ENCODE peak calls at places on chromosomes 4 and X, in six cellular contexts. C is cardiac fibroblast, S is SK-N-SH, T is epithelial cell of esophagus, B is AG04449, A is fibroblast of lung. W is an unnamed sample.

GRCh38 chr4:110096406-110096805 is 102.0 kb downstream of the ELOVL6 start:
- DNase-seq in C (no peak), S (no peak), T (no peak), B (no peak), A (peak), W (no peak)

GRCh38 chrX:42497356-42497755 is 280.6 kb downstream of the PPP1R2C start:
- DNase-seq in C (no peak), S (no peak), T (no peak), B (no peak), A (no peak), W (no peak)

GRCh38 chr4:113561758-113562157 is 199.8 kb downstream of the CAMK2D start:
- DNase-seq in C (no peak), S (no peak), T (no peak), B (no peak), A (no peak), W (no peak)

GRCh38 chrX:130120746-130121504 is 10.6 kb upstream of the ELF4 start:
- DNase-seq in C (peak), S (peak), T (peak), B (no peak), A (peak), W (no peak)

GRCh38 chrX:110287605-110288004 is 30.3 kb downstream of the AMMECR1 start:
- DNase-seq in C (peak), S (no peak), T (no peak), B (no peak), A (no peak), W (no peak)

GRCh38 chr4:4480685-4481393 is 61.0 kb downstream of the STX18 start:
- DNase-seq in C (peak), S (peak), T (no peak), B (no peak), A (peak), W (no peak)

GRCh38 chr4:164856396-164856795 is 20.6 kb upstream of the APELA start:
- DNase-seq in C (no peak), S (no peak), T (peak), B (no peak), A (peak), W (no peak)

GRCh38 chr4:40340034-40340433 is 4.9 kb downstream of the CHRNA9 start:
- DNase-seq in C (no peak), S (no peak), T (peak), B (no peak), A (peak), W (no peak)

GRCh38 chr4:24007740-24008348 is 118.0 kb upstream of the PPARGC1A start:
- DNase-seq in C (no peak), S (no peak), T (no peak), B (no peak), A (no peak), W (no peak)

GRCh38 chrX:22135994-22136684 is 104.0 kb downstream of the PHEX start:
- DNase-seq in C (peak), S (peak), T (peak), B (no peak), A (peak), W (no peak)

GRCh38 chrX:15471016-15471415 is 22.1 kb downstream of the PIR start:
- DNase-seq in C (peak), S (peak), T (peak), B (no peak), A (peak), W (peak)

DNA sequence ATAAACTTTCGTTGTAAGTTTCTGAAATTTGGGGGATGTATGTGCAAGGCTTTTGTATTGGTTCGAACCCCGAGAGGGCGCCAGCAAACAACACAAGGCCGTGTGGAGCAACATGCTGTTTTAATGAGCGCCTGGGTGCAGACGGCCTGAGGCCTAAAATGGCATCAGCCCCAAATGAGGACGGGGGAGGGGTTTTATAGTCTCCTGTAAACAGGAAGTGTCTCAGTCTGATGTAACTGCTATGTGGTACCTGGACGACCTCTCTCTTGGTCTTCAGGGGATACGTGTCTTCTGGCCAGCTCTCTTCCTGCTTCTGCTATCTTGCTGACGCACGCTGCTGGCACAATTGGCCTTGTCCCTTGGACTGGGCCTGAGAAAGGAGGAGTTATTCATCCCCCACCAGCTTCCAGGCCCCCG is 1348.0 kb downstream of the ADGRL3 start:
- DNase-seq in C (peak), S (no peak), T (no peak), B (no peak), A (no peak), W (no peak)
- TF ChIP-seq CTCF in C (no peak), S (no peak), T (no peak), B (no peak), A (no peak), W (no peak)

GRCh38 chr4:185256444-185256843 is 47.0 kb downstream of the SNX25 start:
- DNase-seq in C (peak), S (no peak), T (peak), B (no peak), A (peak), W (no peak)
- TF ChIP-seq CTCF in C (no peak), S (no peak), T (no peak), B (no peak), A (no peak), W (no peak)

DNA sequence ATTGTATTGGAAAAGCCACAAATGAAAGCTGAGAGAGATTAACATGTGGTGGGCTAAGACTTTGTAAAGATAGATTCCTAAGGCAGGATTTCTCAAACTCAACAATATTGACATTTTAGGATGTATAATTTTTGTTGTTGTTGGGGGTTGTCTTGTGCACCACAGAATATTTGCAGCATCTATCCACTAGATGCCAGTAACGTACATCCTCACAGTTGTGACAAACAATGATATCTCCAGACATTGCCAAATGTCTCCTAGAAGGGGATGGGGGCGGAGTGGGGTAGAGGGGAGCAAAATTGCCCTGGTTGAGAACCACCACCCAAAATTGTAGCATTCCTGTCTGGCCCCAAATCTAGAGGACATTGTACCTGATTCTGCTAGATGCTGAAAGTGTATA is 14.7 kb upstream of the CBR4 start:
- DNase-seq in C (peak), S (peak), T (peak), B (no peak), A (peak), W (no peak)
- TF ChIP-seq CTCF in C (peak), S (peak), T (peak), B (peak), A (peak), W (peak)

GRCh38 chr4:1258457-1258856 is 9.5 kb upstream of the CTBP1 start:
- DNase-seq in C (no peak), S (no peak), T (no peak), B (no peak), A (no peak), W (no peak)
- TF ChIP-seq CTCF in C (peak), S (no peak), T (no peak), B (no peak), A (no peak), W (no peak)

DNA sequence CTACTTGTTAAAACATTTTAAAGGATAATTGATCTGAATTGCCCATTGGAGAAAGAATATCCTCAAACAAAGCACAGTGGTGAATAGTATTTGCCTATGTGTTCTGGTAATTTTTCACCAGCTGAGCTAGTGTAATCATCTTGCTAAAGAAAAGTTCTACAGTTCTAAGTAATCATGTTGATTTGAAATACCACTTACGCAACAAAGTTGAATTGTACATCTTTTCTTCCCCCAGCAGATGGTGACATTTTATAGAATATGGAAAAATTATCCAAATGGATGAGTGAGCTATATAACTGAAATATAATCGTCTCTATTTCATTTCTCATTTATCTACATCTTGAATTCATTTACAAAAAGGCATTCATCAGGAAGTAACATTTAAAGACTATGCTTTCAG is 9.7 kb upstream of the ZNF674 start:
- DNase-seq in C (peak), S (no peak), T (peak), B (no peak), A (no peak), W (no peak)
- TF ChIP-seq CTCF in C (peak), S (peak), T (peak), B (no peak), A (no peak), W (peak)

GRCh38 chrX:50691820-50692219 is 122.2 kb downstream of the SHROOM4 start:
- DNase-seq in C (peak), S (peak), T (peak), B (no peak), A (peak), W (no peak)
- TF ChIP-seq CTCF in C (peak), S (peak), T (peak), B (peak), A (peak), W (peak)

GRCh38 chr4:89509708-89510269 is 202.2 kb upstream of the GPRIN3 start:
- DNase-seq in C (peak), S (no peak), T (peak), B (peak), A (peak), W (no peak)
- TF ChIP-seq CTCF in C (no peak), S (no peak), T (no peak), B (no peak), A (no peak), W (no peak)

DNA sequence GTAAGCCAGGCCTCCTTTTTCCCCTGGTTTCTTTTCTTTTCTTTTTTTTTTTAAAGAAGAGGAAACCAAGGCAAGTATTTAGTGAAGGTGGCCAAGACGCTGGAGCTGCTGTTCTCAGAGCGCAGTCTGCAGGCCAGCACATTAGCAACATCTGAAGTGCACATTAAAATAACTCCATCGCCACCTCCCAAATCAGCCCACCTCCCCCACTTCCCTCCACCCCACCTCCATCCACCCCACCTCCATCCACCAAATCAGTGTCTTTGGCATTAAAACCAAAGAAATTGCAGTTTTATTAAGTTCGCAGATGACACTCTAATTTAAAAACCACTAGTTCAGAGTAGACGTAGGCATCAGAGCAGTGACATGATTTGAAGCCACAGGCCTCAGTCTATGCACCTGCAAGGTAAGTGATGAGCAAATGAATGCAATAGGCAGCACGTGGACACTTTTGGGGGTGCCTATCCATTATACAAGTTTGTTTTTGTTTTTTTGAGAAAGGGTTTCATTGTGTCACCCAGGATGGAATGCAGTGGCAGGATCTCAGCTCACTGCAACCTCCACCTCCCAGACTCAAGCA is 88.1 kb upstream of the TRIM2 start:
- DNase-seq in C (no peak), S (no peak), T (no peak), B (no peak), A (no peak), W (no peak)
- TF ChIP-seq CTCF in C (no peak), S (no peak), T (no peak), B (no peak), A (no peak), W (no peak)

GRCh38 chr4:151356510-151356909 is 31.1 kb upstream of the SH3D19 start:
- DNase-seq in C (no peak), S (no peak), T (peak), B (no peak), A (peak), W (no peak)
- TF ChIP-seq CTCF in C (no peak), S (no peak), T (no peak), B (no peak), A (no peak), W (no peak)

W was measured in retinal pigment epithelial cell.